ENCODE peak calls at places on chromosome 15, in ten cellular contexts. C is astrocyte, Q is heart left ventricle, N is kidney, V is cardiac fibroblast, U is IMR-90, E is fibroblast of lung, K is Peyer's patch, J is A549, L is fibroblast of mammary gland. S is an unnamed sample.

GRCh38 chr15:74037171-74038117 is 42.9 kb downstream of the PML start:
- DNase-seq in L (no peak), N (no peak), V (no peak), E (no peak), C (no peak), J (no peak), K (no peak), U (no peak), Q (no peak), S (no peak)

GRCh38 chr15:44286814-44287555 is 1.5 kb upstream of the GOLM2 start:
- DNase-seq in U (no peak), C (no peak), V (no peak), E (peak; percentile 10), N (no peak), K (no peak), J (peak; percentile 31), Q (no peak), L (peak; percentile 7), S (no peak)

GRCh38 chr15:72992733-72993321 is 59.4 kb upstream of the NEO1 start:
- DNase-seq in K (no peak), L (peak; percentile 45), V (peak; percentile 63), C (peak; percentile 12), Q (no peak), N (no peak), J (no peak), E (no peak), U (peak; percentile 12), S (no peak)

GRCh38 chr15:57462391-57462790 is 86.1 kb downstream of the CGNL1 start:
- DNase-seq in K (no peak), E (peak; percentile 15), N (no peak), Q (no peak), U (peak; percentile 4), C (no peak), V (peak; percentile 49), J (no peak), L (peak; percentile 22), S (no peak)

GRCh38 chr15:33043636-33044035 is 150.9 kb downstream of the FMN1 start:
- DNase-seq in V (no peak), U (no peak), Q (no peak), E (no peak), L (no peak), K (no peak), J (no peak), N (no peak), C (no peak), S (no peak)

GRCh38 chr15:62845239-62846126 is 197.1 kb upstream of the TPM1 start:
- DNase-seq in K (no peak), Q (no peak), C (peak; percentile 66), J (peak; percentile 51), L (peak; percentile 42), N (no peak), U (peak; percentile 59), E (no peak), V (no peak), S (no peak)

GRCh38 chr15:32659340-32659831 is 17.9 kb downstream of the SCG5 start:
- DNase-seq in Q (no peak), U (peak; percentile 86), C (peak; percentile 75), E (no peak), V (peak; percentile 23), J (peak; percentile 61), L (peak; percentile 78), N (no peak), K (no peak), S (no peak)

GRCh38 chr15:62779041-62779810 is 263.3 kb upstream of the TPM1 start:
- DNase-seq in N (no peak), U (peak; percentile 78), L (peak; percentile 59), C (peak; percentile 62), J (no peak), V (peak; percentile 82), Q (no peak), E (peak; percentile 48), K (no peak), S (peak; percentile 82)

GRCh38 chr15:97502038-97502437 is 458.5 kb upstream of the ARRDC4 start:
- DNase-seq in V (peak; percentile 48), E (peak; percentile 27), U (no peak), L (peak; percentile 30), C (peak; percentile 11), K (no peak), J (no peak), Q (no peak), N (no peak), S (peak; percentile 27)

GRCh38 chr15:28019594-28020320 is 79.4 kb downstream of the OCA2 start:
- DNase-seq in L (no peak), U (no peak), K (no peak), V (no peak), E (no peak), J (no peak), N (no peak), C (no peak), Q (no peak), S (no peak)

GRCh38 chr15:36737430-36737891 is 158.0 kb downstream of the CDIN1 start:
- DNase-seq in C (peak; percentile 76), E (peak; percentile 29), J (no peak), Q (no peak), L (peak; percentile 63), N (no peak), V (peak; percentile 23), K (no peak), U (peak; percentile 83), S (peak; percentile 66)

GRCh38 chr15:69861331-69862171 is 236.2 kb downstream of the TLE3 start:
- DNase-seq in C (no peak), K (no peak), L (no peak), J (no peak), V (no peak), E (no peak), Q (no peak), N (no peak), U (peak; percentile 62), S (peak; percentile 26)

GRCh38 chr15:62068071-62068786 is 1.5 kb downstream of the C2CD4A start:
- DNase-seq in Q (peak; percentile 84), J (peak; percentile 29), E (peak; percentile 46), N (peak; percentile 88), K (peak; percentile 77), L (peak; percentile 36), V (peak; percentile 48), U (no peak), C (no peak), S (peak; percentile 33)

GRCh38 chr15:60476713-60477112 is 2.2 kb downstream of the ICE2 start:
- DNase-seq in K (no peak), N (no peak), Q (no peak), J (no peak), V (peak; percentile 18), C (peak; percentile 75), L (no peak), E (no peak), U (peak; percentile 16), S (peak; percentile 26)
- H3K4me3 ChIP-seq in K (no peak overlapping the region), N (no peak overlapping the region), Q (peak overlapping the region; percentile 69), J (peak overlapping the region; percentile 74), V (no peak overlapping the region), C (peak overlapping the region; percentile 0), L (no peak overlapping the region), E (peak overlapping the region; percentile 85), U (no peak overlapping the region), S (no peak overlapping the region)

GRCh38 chr15:56222302-56222701 is 21.4 kb downstream of the RFX7 start:
- DNase-seq in C (no peak), J (no peak), K (no peak), L (no peak), E (no peak), U (no peak), V (no peak), Q (no peak), N (no peak), S (no peak)
- TF ChIP-seq CTCF in C (no peak), J (no peak), K (no peak), L (no peak), E (no peak), U (no peak), V (no peak), Q (no peak), N (no peak), S (no peak)

GRCh38 chr15:98853593-98854420 is 153.8 kb downstream of the PGPEP1L start:
- DNase-seq in J (no peak), C (no peak), V (peak; percentile 53), E (peak; percentile 46), Q (no peak), K (no peak), L (peak; percentile 67), U (no peak), N (peak; percentile 72), S (peak; percentile 55)
- H3K4me3 ChIP-seq in J (peak overlapping the region; percentile 47), C (no peak overlapping the region), V (peak overlapping the region; percentile 61), E (peak overlapping the region; percentile 85), Q (peak overlapping the region; percentile 65), K (no peak overlapping the region), L (peak overlapping the region; percentile 72), U (no peak overlapping the region), N (peak overlapping the region; percentile 74), S (peak overlapping the region; percentile 67)

GRCh38 chr15:80508783-80509182 is 104.6 kb downstream of the ARNT2 start:
- DNase-seq in V (no peak), C (no peak), J (no peak), L (no peak), E (no peak), Q (no peak), U (no peak), N (no peak), K (no peak), S (no peak)

GRCh38 chr15:80517290-80517689 is 113.1 kb downstream of the ARNT2 start:
- DNase-seq in C (no peak), E (no peak), U (no peak), N (no peak), K (no peak), J (no peak), Q (no peak), V (no peak), L (no peak), S (no peak)

GRCh38 chr15:80514071-80514780 is 110.0 kb downstream of the ARNT2 start:
- DNase-seq in C (peak; percentile 77), Q (no peak), U (peak; percentile 75), E (peak; percentile 40), J (no peak), K (no peak), N (no peak), V (peak; percentile 88), L (peak; percentile 93), S (peak; percentile 76)

GRCh38 chr15:80509800-80510199 is 105.6 kb downstream of the ARNT2 start:
- DNase-seq in Q (no peak), N (no peak), C (no peak), K (no peak), L (no peak), U (no peak), E (no peak), J (no peak), V (no peak), S (no peak)

DNA sequence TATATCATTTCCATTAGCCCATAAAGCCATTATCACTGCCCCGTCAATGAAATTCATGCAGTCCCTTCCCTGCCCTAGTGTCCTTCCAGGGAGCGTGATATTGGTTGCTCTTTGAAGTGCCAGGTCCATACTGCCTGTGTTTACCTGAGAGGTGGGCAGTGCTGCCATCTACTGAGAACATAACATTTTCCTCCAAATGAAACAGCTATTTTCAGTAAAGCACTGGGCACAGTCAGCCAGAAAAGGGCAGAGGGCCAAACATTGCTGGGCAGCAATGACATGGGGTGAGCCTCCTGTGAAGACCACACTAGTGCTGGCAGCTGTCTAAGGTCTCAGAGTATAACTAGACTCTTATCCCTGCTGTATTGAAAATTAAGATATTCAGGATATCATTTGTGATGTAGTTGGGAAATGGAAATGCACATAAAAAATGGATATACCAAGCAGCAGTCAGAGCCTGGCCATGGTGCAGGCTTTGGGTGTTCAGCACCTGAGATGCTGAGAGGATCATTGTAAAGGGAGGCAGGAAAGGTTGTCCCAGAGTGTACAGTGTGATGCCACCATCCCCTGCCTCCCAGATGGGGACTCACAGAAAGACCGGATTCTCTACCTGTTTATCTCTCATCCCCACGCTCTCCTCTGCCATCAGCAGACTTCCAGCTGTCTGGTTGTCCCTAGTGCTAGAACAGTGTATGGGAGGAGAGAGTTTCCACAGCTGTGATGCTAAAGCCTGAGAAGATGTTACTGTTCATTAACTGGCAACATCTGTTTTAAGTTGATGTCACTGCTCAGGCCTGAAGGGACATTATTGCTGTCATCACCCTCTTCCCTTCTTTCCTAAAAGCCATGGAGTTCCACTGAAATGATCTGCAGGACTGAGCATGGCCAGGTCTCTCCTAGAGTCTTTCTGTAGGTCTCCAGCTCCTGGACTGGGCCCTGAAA is 108.8 kb downstream of the ARNT2 start:
- DNase-seq in J (no peak), L (peak; percentile 56), U (no peak), N (no peak), C (no peak), Q (no peak), V (peak; percentile 43), K (no peak), E (peak; percentile 22), S (peak; percentile 40)
- TF ChIP-seq CTCF in J (peak; percentile 59), L (peak; percentile 18), U (peak; percentile 19), N (peak; percentile 21), C (no peak), Q (no peak), V (no peak), K (no peak), E (no peak), S (peak; percentile 27)

S was measured in fibroblast of villous mesenchyme.